ENCODE peak calls at places on chromosome 11, in eight cellular contexts. W is tibial artery; T is CD8-positive, alpha-beta T cell; B is gastrocnemius medialis; Q is uterus; I is GM12865; H is kidney; R is ovary. J is an unnamed sample.

GRCh38 chr11:97815667-97816066 is 1205.1 kb upstream of the CNTN5 start:
- DNase-seq in T (no peak), I (no peak), Q (no peak), H (no peak), W (no peak), R (no peak), B (no peak), J (peak)

GRCh38 chr11:8328848-8329330 is 65.2 kb upstream of the LMO1 start:
- DNase-seq in R (peak), W (peak), T (peak), I (peak), Q (peak), B (peak), H (peak), J (peak)

GRCh38 chr11:1306186-1307162 is 3.0 kb downstream of the TOLLIP start:
- DNase-seq in B (no peak), R (no peak), Q (no peak), I (no peak), T (no peak), H (no peak), W (no peak), J (no peak)

GRCh38 chr11:80186687-80187086 is 745.9 kb upstream of the TENM4 start:
- DNase-seq in R (no peak), T (no peak), I (no peak), B (no peak), H (no peak), Q (no peak), W (no peak), J (no peak)

GRCh38 chr11:79667377-79667776 is 226.5 kb upstream of the TENM4 start:
- DNase-seq in Q (no peak), T (no peak), R (no peak), I (no peak), B (no peak), H (no peak), W (no peak), J (no peak)

GRCh38 chr11:110428956-110429613 is 663 bp upstream of the FDX1 start:
- DNase-seq in T (no peak), I (peak), B (no peak), R (no peak), H (no peak), Q (no peak), W (no peak), J (no peak)

GRCh38 chr11:130602700-130603584 is 154.5 kb downstream of the ADAMTS15 start:
- DNase-seq in I (no peak), W (no peak), B (no peak), T (no peak), H (no peak), R (no peak), Q (peak), J (no peak)

GRCh38 chr11:120590472-120590871 is 78.9 kb downstream of the GRIK4 start:
- DNase-seq in Q (no peak), B (no peak), R (no peak), H (no peak), T (no peak), I (no peak), W (no peak), J (no peak)

GRCh38 chr11:65586676-65587075 is 8.9 kb downstream of the KCNK7 start:
- DNase-seq in H (no peak), W (no peak), Q (no peak), R (no peak), B (no peak), I (no peak), T (no peak), J (peak)

GRCh38 chr11:61609970-61610347 is 29.1 kb upstream of the SYT7 start:
- DNase-seq in I (no peak), B (no peak), Q (no peak), W (no peak), H (no peak), T (no peak), R (no peak), J (no peak)

GRCh38 chr11:10415817-10416392 is 39.2 kb upstream of the AMPD3 start:
- DNase-seq in Q (no peak), T (no peak), B (no peak), W (no peak), I (no peak), H (no peak), R (no peak), J (no peak)

GRCh38 chr11:31818874-31819331 is 7.8 kb upstream of the PAX6 start:
- DNase-seq in B (no peak), H (peak), T (no peak), R (no peak), Q (no peak), W (no peak), I (no peak), J (no peak)

GRCh38 chr11:85756401-85757200 is 54.3 kb downstream of the SYTL2 start:
- DNase-seq in R (no peak), H (no peak), B (no peak), Q (no peak), T (no peak), W (no peak), I (no peak), J (no peak)

GRCh38 chr11:14541180-14541579 is 21.0 kb upstream of the PSMA1 start:
- DNase-seq in Q (no peak), H (no peak), T (no peak), I (no peak), R (no peak), W (no peak), B (no peak), J (peak)

GRCh38 chr11:5364214-5364613 is 12.9 kb downstream of the OR51B6 start:
- DNase-seq in R (no peak), Q (no peak), W (no peak), B (no peak), H (no peak), I (no peak), T (no peak), J (peak)

GRCh38 chr11:70364745-70365535 is 33.4 kb upstream of the CTTN start:
- DNase-seq in T (peak), Q (no peak), R (no peak), I (no peak), H (no peak), B (no peak), W (no peak), J (no peak)

GRCh38 chr11:88292156-88292844 is 45.2 kb downstream of the CTSC start:
- DNase-seq in Q (no peak), R (peak), T (no peak), B (no peak), I (no peak), W (no peak), H (no peak), J (peak)

GRCh38 chr11:35231074-35231473 is 92.1 kb downstream of the CD44 start:
- DNase-seq in W (no peak), R (no peak), H (no peak), I (no peak), B (no peak), T (no peak), Q (no peak), J (no peak)

DNA sequence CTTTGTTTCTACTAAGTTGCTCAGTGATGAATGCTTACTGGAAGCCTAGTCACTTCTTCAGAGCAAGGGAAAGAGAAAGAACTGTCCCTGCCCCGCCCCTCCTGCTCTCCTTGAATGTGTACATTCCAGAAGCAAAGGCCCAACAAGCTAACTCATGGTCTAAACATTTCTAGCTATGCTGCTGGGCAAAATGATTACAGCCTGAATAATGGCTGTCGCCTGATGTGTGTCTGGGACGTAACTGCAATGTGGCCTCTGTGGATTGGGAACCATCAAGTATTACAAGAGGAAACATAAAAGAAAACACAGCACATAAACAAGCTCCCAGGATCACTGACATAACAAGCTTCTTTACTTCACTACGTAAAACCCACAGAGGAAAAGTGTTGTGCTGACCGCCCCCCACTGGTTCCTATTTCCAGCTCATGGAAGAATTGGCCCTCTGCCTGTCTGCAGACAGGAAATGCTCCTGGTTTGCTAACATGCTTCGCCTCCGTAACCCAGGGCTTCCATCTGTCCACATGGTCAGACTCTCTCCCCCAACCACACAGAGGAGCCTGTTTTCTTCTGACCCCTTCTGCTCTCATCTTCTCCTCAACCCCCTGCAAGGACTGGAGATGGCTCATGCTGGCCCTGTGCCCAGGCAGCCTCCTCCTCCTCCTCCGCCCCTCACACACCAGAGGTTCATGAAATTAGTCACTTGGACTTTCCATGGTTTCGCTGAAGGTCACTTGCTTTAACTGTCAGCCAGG is 187.2 kb downstream of the MAML2 start:
- DNase-seq in W (peak), I (peak), H (peak), B (peak), T (no peak), Q (peak), R (peak), J (peak)
- H3K4me3 ChIP-seq in W (peak), I (no peak), H (peak), B (no peak), T (no peak), Q (no peak), R (peak), J (no peak)

GRCh38 chr11:125935056-125935455 is 10.8 kb upstream of the VSIG10L2 start:
- DNase-seq in T (no peak), R (no peak), B (no peak), H (no peak), Q (no peak), I (no peak), W (no peak), J (no peak)
- TF ChIP-seq CTCF in T (no peak), R (no peak), B (no peak), H (no peak), Q (no peak), I (no peak), W (no peak), J (no peak)

GRCh38 chr11:67435727-67436458 is 1.6 kb downstream of the PTPRCAP start:
- DNase-seq in T (no peak), B (no peak), Q (no peak), H (peak), W (no peak), I (peak), R (no peak), J (no peak)
- H3K4me3 ChIP-seq in T (peak), B (no peak), Q (no peak), H (no peak), W (no peak), I (peak), R (no peak), J (no peak)

GRCh38 chr11:117768506-117768905 is 28.5 kb downstream of the DSCAML1 start:
- DNase-seq in Q (no peak), I (no peak), T (no peak), R (no peak), W (no peak), H (no peak), B (no peak), J (no peak)

GRCh38 chr11:117769530-117769929 is 27.5 kb downstream of the DSCAML1 start:
- DNase-seq in H (no peak), Q (no peak), R (no peak), T (no peak), W (no peak), I (no peak), B (no peak), J (no peak)

GRCh38 chr11:117761993-117762392 is 35.0 kb downstream of the DSCAML1 start:
- DNase-seq in H (no peak), I (no peak), W (no peak), T (no peak), Q (no peak), R (no peak), B (no peak), J (no peak)

GRCh38 chr11:117767071-117767470 is 29.9 kb downstream of the DSCAML1 start:
- DNase-seq in R (no peak), W (no peak), Q (no peak), I (no peak), T (no peak), B (no peak), H (no peak), J (no peak)

GRCh38 chr11:117766576-117766975 is 30.4 kb downstream of the DSCAML1 start:
- DNase-seq in H (no peak), B (no peak), W (no peak), R (no peak), Q (no peak), I (no peak), T (no peak), J (no peak)
- TF ChIP-seq CTCF in H (no peak), B (no peak), W (no peak), R (no peak), Q (no peak), I (no peak), T (no peak), J (no peak)

GRCh38 chr11:76782526-76783293 is 446 bp upstream of the TSKU start:
- DNase-seq in Q (peak), I (peak), H (peak), W (peak), B (peak), T (no peak), R (peak), J (peak)
- H3K4me3 ChIP-seq in Q (peak), I (peak), H (peak), W (peak), B (peak), T (peak), R (peak), J (peak)

GRCh38 chr11:74170694-74171629 is at the start of the genes C2CD3 and PPME1:
- DNase-seq in Q (peak), I (peak), R (peak), H (peak), T (peak), B (peak), W (peak), J (peak)
- TF ChIP-seq CTCF in Q (peak), I (peak), R (no peak), H (no peak), T (no peak), B (peak), W (no peak), J (peak)

DNA sequence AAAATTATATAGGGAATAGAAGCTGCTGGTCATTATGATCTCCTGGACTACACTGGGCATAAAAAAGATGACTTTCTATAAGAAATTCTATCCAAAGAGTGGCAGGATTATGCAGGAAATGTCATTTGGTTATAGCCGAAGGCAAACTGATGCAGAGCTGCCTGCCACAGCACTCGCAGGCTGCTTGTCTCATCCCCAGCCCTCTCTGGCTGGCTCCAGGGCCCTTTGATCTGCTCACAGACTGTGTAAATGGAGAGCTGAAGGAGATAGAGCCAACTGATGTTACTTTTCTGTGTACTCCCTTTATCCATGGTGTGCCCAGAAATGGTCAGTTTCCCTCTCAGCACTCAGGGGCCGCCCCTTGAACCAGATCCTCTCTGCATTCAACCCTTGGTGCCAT is 27.6 kb downstream of the TEAD1 start:
- DNase-seq in W (no peak), B (no peak), H (no peak), T (no peak), R (no peak), I (no peak), Q (no peak), J (no peak)
- H3K4me3 ChIP-seq in W (no peak), B (no peak), H (no peak), T (no peak), R (no peak), I (no peak), Q (no peak), J (no peak)

DNA sequence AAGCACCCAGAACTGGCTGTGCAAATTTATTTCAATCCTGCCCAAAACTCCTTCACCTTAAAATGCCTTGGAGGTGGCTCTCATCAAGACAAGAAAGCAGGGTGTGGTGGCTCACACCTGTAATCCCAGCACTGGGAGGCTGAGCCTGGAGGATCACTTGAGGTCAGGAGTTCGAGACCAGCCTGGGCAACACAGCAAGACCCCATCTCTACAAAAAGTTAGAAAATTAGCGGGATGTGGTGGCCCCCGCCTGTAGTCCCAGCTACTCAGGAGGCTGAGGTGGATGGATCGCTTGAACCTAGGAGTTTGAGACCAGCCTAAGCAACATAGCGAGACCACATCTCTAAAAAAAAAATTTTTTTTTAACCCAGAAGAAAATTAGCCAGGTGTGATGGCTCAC is 689 bp upstream of the RAB39A start:
- DNase-seq in I (no peak), B (no peak), T (no peak), H (no peak), Q (no peak), R (no peak), W (no peak), J (no peak)
- TF ChIP-seq CTCF in I (no peak), B (no peak), T (no peak), H (no peak), Q (no peak), R (no peak), W (no peak), J (no peak)

GRCh38 chr11:28702450-28702790 is 594.2 kb downstream of the METTL15 start:
- DNase-seq in I (no peak), Q (no peak), B (no peak), H (no peak), W (no peak), T (no peak), R (no peak), J (no peak)
- H3K4me3 ChIP-seq in I (no peak), Q (no peak), B (no peak), H (no peak), W (no peak), T (no peak), R (no peak), J (no peak)

GRCh38 chr11:73907191-73907590 is 30.4 kb downstream of the PAAF1 start:
- DNase-seq in R (no peak), Q (no peak), B (no peak), T (no peak), H (no peak), I (peak), W (no peak), J (peak)
- TF ChIP-seq CTCF in R (no peak), Q (no peak), B (no peak), T (no peak), H (no peak), I (no peak), W (no peak), J (peak)